ENCODE peak calls at places on chromosomes 1 and 21, in nine cellular contexts. Y is EL; D is HCEC 1CT; S is CD8-positive, alpha-beta memory T cell; O is AG04450; G is RWPE1; F is GM04503; P is T-helper 2 cell; T is spleen. L is an unnamed sample.

GRCh38 chr1:211515090-211516023 is 23.4 kb upstream of the RD3 start:
- DNase-seq in Y (peak; percentile 91), D (peak; percentile 68), S (peak; percentile 69), O (no peak), G (peak; percentile 80), F (no peak), P (peak; percentile 88), T (peak; percentile 95), L (peak; percentile 94)

GRCh38 chr1:204331275-204331674 is 28.5 kb downstream of the PLEKHA6 start:
- DNase-seq in Y (no peak), D (no peak), S (no peak), O (no peak), G (no peak), F (no peak), P (no peak), T (no peak), L (no peak)

GRCh38 chr1:173857363-173857917 is 10.3 kb downstream of the GAS5 start:
- DNase-seq in Y (no peak), D (no peak), S (no peak), O (no peak), G (no peak), F (no peak), P (no peak), T (no peak), L (no peak)

GRCh38 chr21:45029968-45030636 is 44.3 kb upstream of the ADARB1 start:
- DNase-seq in Y (no peak), D (no peak), S (no peak), O (no peak), G (no peak), F (no peak), P (no peak), T (no peak), L (peak; percentile 79)

GRCh38 chr1:33599516-33600115 is 127.2 kb downstream of the ZSCAN20 start:
- DNase-seq in Y (no peak), D (no peak), S (no peak), O (no peak), G (no peak), F (no peak), P (no peak), T (no peak), L (no peak)

GRCh38 chr1:26546375-26546774 is 16.8 kb downstream of the RPS6KA1 start:
- DNase-seq in Y (no peak), D (no peak), S (no peak), O (no peak), G (peak; percentile 52), F (no peak), P (no peak), T (no peak), L (no peak)

GRCh38 chr1:107963601-107964396 is 1.2 kb downstream of the VAV3 start:
- DNase-seq in Y (no peak), D (no peak), S (peak; percentile 12), O (no peak), G (peak; percentile 1), F (no peak), P (peak; percentile 73), T (peak; percentile 89), L (peak; percentile 23)

GRCh38 chr1:29621826-29622435 is 385.6 kb downstream of the PTPRU start:
- DNase-seq in Y (no peak), D (no peak), S (no peak), O (no peak), G (no peak), F (no peak), P (no peak), T (no peak), L (no peak)

GRCh38 chr1:184820218-184820720 is 65.6 kb upstream of the EDEM3 start:
- DNase-seq in Y (no peak), D (no peak), S (no peak), O (no peak), G (no peak), F (no peak), P (no peak), T (no peak), L (no peak)

GRCh38 chr21:45590246-45590725 is 48.0 kb upstream of the SLC19A1 start:
- DNase-seq in Y (peak; percentile 18), D (peak; percentile 37), S (peak; percentile 52), O (no peak), G (peak; percentile 69), F (no peak), P (peak; percentile 76), T (peak; percentile 91), L (peak; percentile 96)

GRCh38 chr1:243850368-243851128 is 505 bp upstream of the AKT3 start:
- DNase-seq in Y (peak; percentile 88), D (peak; percentile 94), S (peak; percentile 76), O (peak; percentile 36), G (peak; percentile 67), F (no peak), P (peak; percentile 91), T (no peak), L (peak; percentile 91)

GRCh38 chr1:18939398-18940302 is 16.8 kb downstream of the IFFO2 start:
- DNase-seq in Y (peak; percentile 58), D (no peak), S (no peak), O (no peak), G (peak; percentile 75), F (no peak), P (no peak), T (no peak), L (no peak)

GRCh38 chr1:94207695-94208094 is 29.7 kb downstream of the ARHGAP29 start:
- DNase-seq in Y (no peak), D (no peak), S (no peak), O (no peak), G (no peak), F (no peak), P (no peak), T (no peak), L (no peak)

GRCh38 chr1:61184035-61184713 is 101.8 kb downstream of the NFIA start:
- DNase-seq in Y (peak; percentile 44), D (peak; percentile 76), S (no peak), O (peak; percentile 32), G (peak; percentile 55), F (peak; percentile 27), P (no peak), T (peak; percentile 82), L (peak; percentile 25)

GRCh38 chr1:167136191-167136614 is 42.3 kb downstream of the STYXL2 start:
- DNase-seq in Y (peak; percentile 71), D (peak; percentile 76), S (no peak), O (no peak), G (peak; percentile 61), F (no peak), P (no peak), T (no peak), L (no peak)

GRCh38 chr1:3773572-3774502 is 1.3 kb downstream of the SMIM1 start:
- DNase-seq in Y (no peak), D (no peak), S (no peak), O (no peak), G (no peak), F (no peak), P (no peak), T (no peak), L (no peak)

GRCh38 chr1:221025391-221026355 is 146.4 kb downstream of the HLX start:
- DNase-seq in Y (no peak), D (no peak), S (no peak), O (no peak), G (no peak), F (no peak), P (no peak), T (no peak), L (no peak)

GRCh38 chr21:34553199-34553952 is 41.4 kb upstream of the KCNE1 start:
- DNase-seq in Y (peak; percentile 84), D (peak; percentile 94), S (no peak), O (no peak), G (peak; percentile 53), F (peak; percentile 15), P (no peak), T (no peak), L (no peak)

GRCh38 chr1:246567258-246568235 is 1.3 kb downstream of the CNST start:
- DNase-seq in Y (peak; percentile 91), D (peak; percentile 86), S (no peak), O (peak; percentile 53), G (peak; percentile 25), F (peak; percentile 82), P (peak; percentile 43), T (no peak), L (peak; percentile 24)

GRCh38 chr1:234661249-234661928 is 51.4 kb upstream of the IRF2BP2 start:
- DNase-seq in Y (no peak), D (no peak), S (no peak), O (no peak), G (no peak), F (no peak), P (no peak), T (no peak), L (no peak)

GRCh38 chr1:169087876-169088275 is 18.6 kb upstream of the ATP1B1 start:
- DNase-seq in Y (no peak), D (no peak), S (no peak), O (no peak), G (no peak), F (no peak), P (no peak), T (no peak), L (no peak)

GRCh38 chr1:173295391-173295790 is 88.3 kb upstream of the TNFSF4 start:
- DNase-seq in Y (no peak), D (peak; percentile 10), S (no peak), O (no peak), G (no peak), F (peak; percentile 45), P (no peak), T (no peak), L (no peak)

GRCh38 chr1:236354330-236355147 is 39.5 kb upstream of the EDARADD start:
- DNase-seq in Y (peak; percentile 49), D (peak; percentile 9), S (no peak), O (no peak), G (no peak), F (no peak), P (no peak), T (no peak), L (no peak)

GRCh38 chr1:43912607-43913006 is 21.0 kb upstream of the ARTN start:
- DNase-seq in Y (peak; percentile 63), D (no peak), S (no peak), O (peak; percentile 54), G (peak; percentile 83), F (peak; percentile 48), P (no peak), T (no peak), L (no peak)

GRCh38 chr1:66929289-66929688 is 4.5 kb downstream of the MIER1 start:
- DNase-seq in Y (no peak), D (no peak), S (no peak), O (no peak), G (no peak), F (no peak), P (peak; percentile 56), T (no peak), L (no peak)

GRCh38 chr1:64553285-64553684 is 83.4 kb downstream of the CACHD1 start:
- DNase-seq in Y (no peak), D (no peak), S (no peak), O (no peak), G (no peak), F (no peak), P (no peak), T (no peak), L (no peak)

GRCh38 chr1:87399264-87399663 is 70.6 kb downstream of the LMO4 start:
- DNase-seq in Y (no peak), D (peak; percentile 25), S (no peak), O (no peak), G (peak; percentile 79), F (no peak), P (no peak), T (no peak), L (no peak)

GRCh38 chr1:160400284-160400645 is at the start of gene VANGL2:
- DNase-seq in Y (peak; percentile 14), D (no peak), S (peak; percentile 22), O (no peak), G (peak; percentile 80), F (no peak), P (peak; percentile 55), T (peak; percentile 83), L (peak; percentile 95)

GRCh38 chr1:3188150-3188971 is 119.4 kb downstream of the PRDM16 start:
- DNase-seq in Y (no peak), D (no peak), S (no peak), O (no peak), G (no peak), F (no peak), P (no peak), T (no peak), L (no peak)